ENCODE peak calls at places on chromosome 7, in four cellular contexts. U is AG09309; Z is activated CD8-positive, alpha-beta memory T cell treated with anti-CD3 and anti-CD28 coated beads, Interleukin-2, amount 50 U/mL, for 4 hours; K is H4. W is an unnamed sample.

GRCh38 chr7:137003071-137003470 is 134.6 kb downstream of the CHRM2 start:
- DNase-seq in U (peak; percentile 24), Z (no peak), K (no peak), W (no peak)

GRCh38 chr7:116632349-116632748 is 39.6 kb upstream of the MET start:
- DNase-seq in U (peak; percentile 4), Z (no peak), K (no peak), W (no peak)

GRCh38 chr7:151351967-151352366 is 10.4 kb downstream of the NUB1 start:
- DNase-seq in U (no peak), Z (peak; percentile 31), K (no peak), W (peak; percentile 73)

GRCh38 chr7:27168265-27168947 is 3.1 kb upstream of the HOXA9 start:
- DNase-seq in U (no peak), Z (no peak), K (no peak), W (peak; percentile 33)

GRCh38 chr7:95686109-95686508 is 86.2 kb upstream of the DYNC1I1 start:
- DNase-seq in U (no peak), Z (no peak), K (peak; percentile 76), W (no peak)

GRCh38 chr7:14294637-14295036 is 305.2 kb upstream of the ETV1 start:
- DNase-seq in U (no peak), Z (no peak), K (no peak), W (no peak)

GRCh38 chr7:157910446-157910845 is 573.6 kb downstream of the DNAJB6 start:
- DNase-seq in U (no peak), Z (no peak), K (no peak), W (no peak)

GRCh38 chr7:93890041-93890463 is 501 bp downstream of the TFPI2 start:
- DNase-seq in U (no peak), Z (no peak), K (no peak), W (no peak)

GRCh38 chr7:36048141-36048901 is 104.7 kb upstream of the EEPD1 start:
- DNase-seq in U (peak; percentile 97), Z (no peak), K (peak; percentile 92), W (no peak)

GRCh38 chr7:129466796-129467195 is 32.6 kb downstream of the STRIP2 start:
- DNase-seq in U (no peak), Z (no peak), K (no peak), W (no peak)

GRCh38 chr7:79282882-79283602 is 170.4 kb downstream of the MAGI2 start:
- DNase-seq in U (peak; percentile 65), Z (no peak), K (peak; percentile 18), W (no peak)

GRCh38 chr7:801940-802364 is 30.3 kb upstream of the SUN1 start:
- DNase-seq in U (no peak), Z (no peak), K (no peak), W (no peak)

GRCh38 chr7:69012149-69012548 is 586.1 kb upstream of the AUTS2 start:
- DNase-seq in U (no peak), Z (no peak), K (no peak), W (no peak)

GRCh38 chr7:48090095-48090805 is 1.2 kb downstream of the UPP1 start:
- DNase-seq in U (no peak), Z (no peak), K (no peak), W (no peak)

GRCh38 chr7:69845721-69846495 is 247.6 kb downstream of the AUTS2 start:
- DNase-seq in U (no peak), Z (no peak), K (no peak), W (no peak)

GRCh38 chr7:17915796-17916195 is 24.5 kb downstream of the SNX13 start:
- DNase-seq in U (no peak), Z (no peak), K (no peak), W (no peak)

GRCh38 chr7:43849069-43849468 is 20.2 kb downstream of the MRPS24 start:
- DNase-seq in U (no peak), Z (no peak), K (no peak), W (no peak)

GRCh38 chr7:36040679-36041078 is 112.4 kb upstream of the EEPD1 start:
- DNase-seq in U (no peak), Z (no peak), K (no peak), W (no peak)

GRCh38 chr7:19713676-19714075 is 4.8 kb upstream of the POLR1F start:
- DNase-seq in U (peak; percentile 4), Z (peak; percentile 47), K (peak; percentile 74), W (peak; percentile 33)

GRCh38 chr7:40219917-40220316 is 85.1 kb downstream of the SUGCT start:
- DNase-seq in U (no peak), Z (no peak), K (no peak), W (no peak)

GRCh38 chr7:29879609-29880008 is 73.3 kb downstream of the WIPF3 start:
- DNase-seq in U (no peak), Z (no peak), K (peak; percentile 47), W (no peak)

GRCh38 chr7:114062810-114063209 is 144.0 kb upstream of the PPP1R3A start:
- DNase-seq in U (no peak), Z (no peak), K (no peak), W (no peak)